ENCODE peak calls at places on chromosomes 3 and 15, in four cellular contexts. P is HEK293T, H is K562, J is HepG2. B is an unnamed sample.

GRCh38 chr15:33618300-33618699 is 307.5 kb downstream of the RYR3 start:
- DNase-seq in H (no peak), P (no peak), J (no peak), B (no peak)

GRCh38 chr3:147377412-147378185 is 28.7 kb downstream of the ZIC4 start:
- DNase-seq in P (no peak), J (no peak), H (no peak), B (peak; percentile 76)

GRCh38 chr15:74955796-74956647 is 550 bp downstream of the RPP25 start:
- DNase-seq in H (peak; percentile 74), J (no peak), P (peak; percentile 42), B (peak; percentile 71)

GRCh38 chr15:88649286-88649733 is 10.5 kb downstream of the ISG20 start:
- DNase-seq in J (peak; percentile 41), H (no peak), P (no peak), B (no peak)

GRCh38 chr3:51384145-51384729 is 854 bp upstream of the MANF start:
- DNase-seq in H (no peak), J (no peak), P (peak; percentile 39), B (no peak)

GRCh38 chr3:64756587-64756986 is 68.8 kb upstream of the ADAMTS9 start:
- DNase-seq in H (no peak), P (no peak), J (no peak), B (no peak)

GRCh38 chr3:164419220-164419619 is 659.1 kb downstream of the SI start:
- DNase-seq in H (no peak), P (no peak), J (no peak), B (no peak)

GRCh38 chr15:22265056-22265945 is 185.0 kb downstream of the OR4M2 start:
- DNase-seq in P (no peak), J (no peak), H (no peak), B (no peak)

GRCh38 chr15:76470691-76471090 is 134.1 kb downstream of the ISL2 start:
- DNase-seq in J (no peak), P (no peak), H (no peak), B (no peak)

DNA sequence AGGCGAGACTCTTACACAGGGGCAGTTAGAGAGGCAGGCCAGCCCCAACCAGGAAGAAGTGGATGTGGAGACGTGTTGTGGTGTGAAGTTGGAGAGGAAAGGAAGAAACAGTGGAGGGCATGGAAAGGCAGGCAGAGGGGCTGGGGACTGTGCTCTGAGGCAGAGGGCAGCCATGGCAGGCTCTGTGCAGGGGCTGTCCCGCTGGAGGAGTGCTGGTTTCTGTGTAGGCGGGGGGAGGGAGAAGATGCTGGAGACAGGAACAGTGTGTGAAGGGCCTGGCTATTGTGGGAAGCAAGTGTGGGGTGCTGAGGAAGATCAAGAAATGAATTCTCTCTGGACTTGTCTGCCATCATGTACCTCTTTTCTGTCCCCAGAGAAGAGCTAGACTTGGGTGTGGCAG is 21.0 kb downstream of the SNAPC5 start:
- DNase-seq in J (no peak), H (no peak), P (no peak), B (no peak)
- TF ChIP-seq ELF4 in J (no peak), H (no peak), P (no peak), B (no peak)

GRCh38 chr15:85314139-85314538 is 66.3 kb upstream of the AKAP13 start:
- DNase-seq in J (no peak), H (no peak), P (no peak), B (no peak)
- TF ChIP-seq ELF4 in J (no peak), H (no peak), P (no peak), B (no peak)

DNA sequence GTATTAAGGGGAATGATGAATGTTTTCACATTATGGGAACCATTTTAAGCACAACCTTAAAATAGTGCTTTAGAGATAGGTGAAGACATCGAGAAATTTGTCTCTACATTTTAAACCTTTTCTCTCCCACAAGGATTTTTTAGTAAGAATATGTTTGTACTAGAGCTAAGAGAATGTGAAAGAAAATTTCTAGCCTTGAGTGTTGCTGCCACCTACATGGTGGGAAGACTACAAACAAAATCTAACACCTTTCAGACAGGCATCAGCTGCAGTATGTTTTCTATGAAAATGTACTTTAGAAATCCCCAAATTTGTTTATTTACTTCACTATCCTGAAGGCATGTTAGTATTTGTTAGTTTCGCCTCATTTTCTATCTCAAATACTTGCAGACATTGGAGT is 247.4 kb downstream of the WDR72 start:
- DNase-seq in J (peak; percentile 22), H (no peak), P (no peak), B (no peak)
- TF ChIP-seq ELF4 in J (no peak), H (no peak), P (no peak), B (no peak)

DNA sequence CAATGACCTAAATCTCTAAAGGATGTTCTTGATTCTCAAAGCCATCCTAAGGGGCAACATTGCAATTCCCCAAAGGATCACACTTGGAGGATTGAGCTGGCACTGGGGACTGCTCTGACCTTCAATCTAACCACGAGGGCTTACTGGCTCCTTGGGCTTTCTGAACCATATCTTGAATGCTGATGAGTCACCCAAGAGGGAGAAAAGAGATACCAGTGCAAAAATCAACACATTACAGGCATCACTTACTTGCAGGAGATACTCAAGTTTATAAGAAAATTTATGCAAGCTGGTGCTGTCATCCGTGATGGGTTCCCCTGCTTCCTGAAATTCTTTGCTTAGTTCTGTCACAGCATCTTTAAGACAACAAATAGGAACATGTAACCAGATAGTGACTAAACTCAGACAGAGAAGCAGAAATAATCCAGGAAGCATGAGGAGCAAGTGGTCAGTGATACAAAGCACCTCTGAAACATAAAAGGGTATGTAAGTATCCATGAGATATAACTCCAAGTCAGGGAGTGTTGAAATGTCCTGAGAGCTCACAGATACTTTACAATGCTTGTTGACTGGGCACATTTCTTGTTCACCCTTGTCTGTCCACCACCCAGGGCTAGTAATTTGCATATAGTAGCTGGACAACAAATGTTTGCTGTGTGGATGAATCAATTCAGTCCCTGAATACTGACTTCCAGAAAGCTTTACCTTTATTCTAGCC is 14.1 kb downstream of the FYCO1 start:
- DNase-seq in P (no peak), J (no peak), H (peak; percentile 48), B (no peak)
- TF ChIP-seq ELF4 in P (no peak), J (no peak), H (no peak), B (no peak)

GRCh38 chr3:14267976-14268375 is 89.4 kb downstream of the LSM3 start:
- DNase-seq in P (no peak), J (no peak), H (no peak), B (no peak)
- TF ChIP-seq ELF4 in P (no peak), J (no peak), H (no peak), B (no peak)

B was measured in WTC11.